ENCODE peak calls at places on chromosomes 11 and 22, in four cellular contexts. H is GM23338, C is GM23248, E is OCI-LY7. N is an unnamed sample.

GRCh38 chr11:60978546-60979380 is 7.3 kb downstream of the CD6 start:
- DNase-seq in H (no peak), C (no peak), E (no peak), N (no peak)

GRCh38 chr11:126452256-126452655 is 96.8 kb downstream of the ST3GAL4 start:
- DNase-seq in H (no peak), C (no peak), E (no peak), N (no peak)

GRCh38 chr11:116219171-116219635 is 553.6 kb downstream of the BUD13 start:
- DNase-seq in H (no peak), C (no peak), E (no peak), N (peak; percentile 23)

GRCh38 chr11:95254139-95254704 is 23.2 kb upstream of the SESN3 start:
- DNase-seq in H (peak; percentile 82), C (peak; percentile 92), E (peak; percentile 96), N (peak; percentile 92)

GRCh38 chr11:114478768-114479167 is 39.5 kb downstream of the REXO2 start:
- DNase-seq in H (peak; percentile 22), C (peak; percentile 13), E (no peak), N (no peak)

GRCh38 chr11:20110908-20111669 is 49.2 kb downstream of the DBX1 start:
- DNase-seq in H (peak; percentile 93), C (peak; percentile 71), E (peak; percentile 65), N (peak; percentile 81)

GRCh38 chr22:23106906-23107367 is 34.9 kb downstream of the RSPH14 start:
- DNase-seq in H (no peak), C (no peak), E (no peak), N (peak; percentile 35)

GRCh38 chr11:61281581-61282250 is 13.4 kb downstream of the VWCE start:
- DNase-seq in H (peak; percentile 93), C (peak; percentile 65), E (peak; percentile 39), N (peak; percentile 68)

GRCh38 chr11:27735281-27735680 is 35.0 kb upstream of the BDNF start:
- DNase-seq in H (no peak), C (no peak), E (no peak), N (no peak)

GRCh38 chr22:23289130-23289503 is 108.8 kb downstream of the BCR start:
- DNase-seq in H (no peak), C (no peak), E (no peak), N (no peak)

GRCh38 chr22:38788417-38788816 is 5.5 kb downstream of the DNAL4 start:
- DNase-seq in H (no peak), C (peak; percentile 96), E (no peak), N (peak; percentile 64)

GRCh38 chr22:40247976-40248375 is 70.3 kb downstream of the TNRC6B start:
- DNase-seq in H (no peak), C (no peak), E (no peak), N (no peak)

GRCh38 chr11:71420455-71421241 is 27.5 kb downstream of the DHCR7 start:
- DNase-seq in H (peak; percentile 88), C (peak; percentile 56), E (peak; percentile 81), N (peak; percentile 75)

GRCh38 chr22:19841641-19842385 is 12.9 kb downstream of the GNB1L start:
- DNase-seq in H (no peak), C (no peak), E (peak; percentile 74), N (no peak)

GRCh38 chr11:17760102-17761029 is 25.8 kb downstream of the KCNC1 start:
- DNase-seq in H (peak; percentile 92), C (peak; percentile 55), E (peak; percentile 48), N (peak; percentile 66)

DNA sequence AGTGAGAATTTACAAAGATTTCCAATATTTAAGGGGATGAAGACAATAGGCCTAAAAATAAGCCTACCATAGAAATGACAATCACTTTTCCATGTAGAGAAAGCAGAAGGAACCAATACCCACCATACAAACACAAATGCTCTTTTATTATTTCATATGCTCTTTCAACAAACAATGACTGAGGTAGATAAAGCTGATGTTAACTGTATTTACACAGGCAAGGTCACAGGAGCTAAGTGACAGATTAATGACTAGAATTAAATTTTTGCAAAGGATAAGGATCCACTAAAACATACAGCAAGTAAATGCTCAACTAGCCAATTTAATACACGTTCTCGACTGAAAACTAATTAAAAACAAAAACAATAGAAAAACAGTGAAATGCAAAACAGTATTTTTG is 34.2 kb downstream of the PICALM start:
- DNase-seq in H (no peak), C (no peak), E (no peak), N (no peak)
- TF ChIP-seq EZH2phosphoT487 in H (no peak), C (no peak), E (no peak), N (no peak)

GRCh38 chr11:96925862-96926261 is 536.0 kb downstream of the JRKL start:
- DNase-seq in H (no peak), C (no peak), E (no peak), N (no peak)
- TF ChIP-seq EZH2phosphoT487 in H (no peak), C (no peak), E (no peak), N (no peak)

GRCh38 chr11:104663190-104664140 is 234.8 kb downstream of the CASP12 start:
- DNase-seq in H (no peak), C (no peak), E (no peak), N (no peak)
- TF ChIP-seq EZH2phosphoT487 in H (no peak), C (no peak), E (no peak), N (no peak)

DNA sequence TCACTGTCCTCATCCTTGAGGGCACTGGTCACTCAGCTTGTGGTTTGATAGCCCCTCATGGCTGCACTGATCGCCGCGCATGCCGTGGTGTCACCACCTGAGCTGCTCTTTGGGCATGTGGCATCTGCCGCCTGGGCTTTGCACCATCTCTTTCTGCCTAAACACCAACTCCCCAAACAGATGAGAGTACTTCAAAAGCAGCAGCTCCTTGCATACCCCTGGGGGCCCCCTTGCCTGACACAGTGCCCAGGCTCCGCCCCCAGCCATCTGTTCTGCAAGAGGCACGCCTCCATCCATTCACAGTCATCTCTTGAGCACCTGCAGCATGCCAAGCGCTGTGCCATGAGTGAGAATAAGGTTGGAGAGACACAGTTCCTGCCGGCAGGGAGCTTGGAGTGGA is 104.5 kb upstream of the B3GAT1 start:
- DNase-seq in H (peak; percentile 31), C (no peak), E (no peak), N (no peak)
- TF ChIP-seq EZH2phosphoT487 in H (no peak), C (no peak), E (no peak), N (no peak)

GRCh38 chr22:46539169-46539568 is 1.7 kb upstream of the CELSR1 start:
- DNase-seq in H (no peak), C (no peak), E (no peak), N (no peak)

GRCh38 chr22:46537221-46537945 is at the start of gene CELSR1:
- DNase-seq in H (peak; percentile 71), C (peak; percentile 50), E (no peak), N (peak; percentile 80)

GRCh38 chr22:46537946-46538815 is 761 bp upstream of the CELSR1 start:
- DNase-seq in H (peak; percentile 70), C (peak; percentile 61), E (no peak), N (peak; percentile 54)

GRCh38 chr22:46536559-46537220 is 730 bp downstream of the CELSR1 start:
- DNase-seq in H (peak; percentile 47), C (no peak), E (no peak), N (no peak)

DNA sequence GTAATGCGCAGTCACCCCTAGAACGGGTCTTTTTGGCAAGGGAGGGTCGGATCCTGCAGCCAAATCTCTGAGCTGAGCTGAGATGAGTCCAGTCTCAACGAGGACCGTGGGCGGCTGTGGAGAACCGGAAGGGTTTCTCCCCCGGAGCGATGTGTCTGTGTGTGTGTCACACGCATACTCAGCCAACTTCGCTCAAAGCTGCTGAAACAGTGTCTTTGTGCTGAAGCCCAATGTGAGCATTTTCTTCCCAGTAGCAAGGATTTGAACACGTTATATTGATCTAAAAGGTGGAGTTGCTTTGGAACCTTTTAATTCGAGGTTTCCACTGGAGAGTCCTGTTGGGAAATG is 1.4 kb upstream of the CELSR1 start:
- DNase-seq in H (no peak), C (peak; percentile 93), E (no peak), N (no peak)
- TF ChIP-seq EZH2phosphoT487 in H (no peak), C (no peak), E (no peak), N (no peak)

DNA sequence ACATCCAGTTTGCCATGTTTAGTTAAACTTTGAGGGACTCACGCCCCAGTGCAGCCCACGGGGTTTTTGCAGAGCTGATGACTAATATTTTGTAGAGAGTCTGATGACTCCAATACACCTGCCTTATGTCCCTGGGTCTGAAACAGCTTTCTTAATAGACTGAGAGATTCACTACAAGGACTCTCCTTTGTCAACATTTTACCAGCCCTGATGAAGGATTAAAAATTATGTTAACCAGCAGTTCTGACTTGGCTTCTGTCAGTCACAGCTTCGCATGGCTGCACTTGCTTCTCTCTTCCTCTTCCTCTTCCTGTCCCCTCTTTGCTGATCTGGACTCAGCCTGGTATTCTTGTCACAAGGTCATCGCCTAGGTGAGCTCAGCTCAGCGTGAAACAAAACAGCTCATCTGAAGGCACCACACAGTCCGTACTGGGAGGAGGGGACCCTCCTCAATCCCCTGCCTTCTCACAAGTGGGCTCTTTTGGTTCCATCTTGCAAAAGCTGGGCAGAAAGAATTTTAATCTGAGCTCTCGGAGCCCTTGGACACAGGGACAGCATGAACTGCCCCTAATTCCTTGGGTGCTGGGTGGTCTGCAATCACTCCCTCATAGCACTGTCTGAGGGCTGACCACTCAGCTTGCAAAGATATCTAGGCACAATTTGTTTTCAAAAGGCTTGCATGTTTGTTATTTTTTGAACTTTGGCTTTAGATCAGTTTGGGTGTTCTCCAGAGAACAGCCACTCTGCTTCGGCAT is 38.1 kb upstream of the POU2AF1 start:
- DNase-seq in H (no peak), C (no peak), E (peak; percentile 94), N (no peak)
- TF ChIP-seq EZH2phosphoT487 in H (no peak), C (no peak), E (no peak), N (no peak)